ENCODE peak calls at places on chromosomes 13 and 19, in nine cellular contexts. C is neural crest cell, O is fibroblast of pulmonary artery, E is astrocyte, N is right lobe of liver, L is astrocyte of the spinal cord, Z is neural progenitor cell, G is heart right ventricle, V is NB4. H is an unnamed sample.

GRCh38 chr19:10001899-10002298 is 8.4 kb downstream of the COL5A3 start:
- DNase-seq in G (peak), L (no peak), Z (peak), C (peak), V (peak), O (peak), E (no peak), N (peak), H (no peak)

GRCh38 chr19:7349961-7350711 is 1.4 kb downstream of the ARHGEF18 start:
- DNase-seq in N (peak), G (no peak), C (no peak), E (no peak), L (no peak), O (no peak), Z (no peak), V (peak), H (no peak)

GRCh38 chr13:33125821-33126570 is 109.8 kb downstream of the KL start:
- DNase-seq in C (no peak), N (peak), Z (peak), L (peak), E (peak), G (peak), V (no peak), O (peak), H (no peak)

GRCh38 chr13:97889803-97890202 is 63.7 kb upstream of the IPO5 start:
- DNase-seq in Z (no peak), G (peak), E (peak), N (no peak), O (no peak), C (no peak), V (no peak), L (no peak), H (no peak)

GRCh38 chr19:19661141-19661674 is 2.3 kb downstream of the ATP13A1 start:
- DNase-seq in C (no peak), Z (peak), O (no peak), G (no peak), N (no peak), V (no peak), E (no peak), L (no peak), H (no peak)

GRCh38 chr19:4606921-4607678 is 32.2 kb upstream of the TNFAIP8L1 start:
- DNase-seq in G (peak), N (peak), E (no peak), Z (peak), C (peak), V (no peak), L (no peak), O (no peak), H (no peak)

GRCh38 chr13:28376604-28377003 is 118.3 kb downstream of the FLT1 start:
- DNase-seq in C (no peak), O (no peak), L (no peak), N (no peak), V (peak), E (no peak), Z (no peak), G (no peak), H (no peak)

GRCh38 chr19:44737238-44738160 is 11.0 kb upstream of the BCL3 start:
- DNase-seq in C (no peak), N (peak), O (no peak), Z (no peak), E (peak), V (no peak), L (peak), G (no peak), H (no peak)

GRCh38 chr13:99307648-99308339 is 595 bp upstream of the GPR183 start:
- DNase-seq in G (no peak), V (peak), C (no peak), E (peak), N (no peak), L (peak), O (peak), Z (no peak), H (no peak)

GRCh38 chr19:19873381-19873780 is 7.7 kb downstream of the ZNF253 start:
- DNase-seq in L (no peak), E (peak), Z (no peak), G (no peak), C (no peak), V (peak), N (no peak), O (no peak), H (no peak)

GRCh38 chr13:50081106-50081898 is 66.1 kb downstream of the KCNRG start:
- DNase-seq in E (no peak), L (peak), G (peak), V (peak), N (peak), C (peak), O (no peak), Z (peak), H (peak)

GRCh38 chr13:20360041-20360491 is 127.9 kb upstream of the GJB6 start:
- DNase-seq in G (no peak), N (peak), V (no peak), L (peak), C (no peak), O (peak), E (peak), Z (no peak), H (no peak)

GRCh38 chr13:33379597-33379996 is 94.0 kb upstream of the STARD13 start:
- DNase-seq in Z (no peak), E (peak), C (no peak), G (no peak), N (no peak), V (no peak), O (no peak), L (no peak), H (no peak)

GRCh38 chr13:33235078-33235477 is 50.5 kb downstream of the STARD13 start:
- DNase-seq in N (no peak), C (no peak), E (peak), L (peak), Z (no peak), G (no peak), O (peak), V (no peak), H (no peak)

GRCh38 chr13:94557836-94558235 is 38.1 kb downstream of the TGDS start:
- DNase-seq in G (no peak), V (no peak), Z (no peak), E (no peak), L (no peak), N (no peak), O (no peak), C (no peak), H (no peak)

GRCh38 chr13:112984954-112985802 is 16.2 kb downstream of the MCF2L start:
- DNase-seq in V (no peak), G (no peak), C (no peak), L (no peak), O (no peak), E (no peak), Z (no peak), N (no peak), H (no peak)

GRCh38 chr19:18865973-18866799 is 29.8 kb downstream of the CERS1 start:
- DNase-seq in L (peak), C (peak), Z (peak), V (peak), N (no peak), G (peak), E (no peak), O (peak), H (peak)

GRCh38 chr19:10086904-10087256 is 763 bp downstream of the SHFL start:
- DNase-seq in Z (peak), G (no peak), E (no peak), C (no peak), O (no peak), L (no peak), V (peak), N (no peak), H (no peak)

GRCh38 chr13:74465279-74465678 is 331.1 kb upstream of the KLF12 start:
- DNase-seq in L (no peak), V (no peak), G (no peak), C (no peak), N (no peak), E (no peak), Z (peak), O (no peak), H (no peak)

GRCh38 chr13:75876371-75877050 is 240.4 kb downstream of the LMO7 start:
- DNase-seq in L (peak), C (peak), O (peak), E (peak), N (no peak), V (peak), G (peak), Z (peak), H (no peak)

GRCh38 chr13:40273173-40274000 is 393.1 kb downstream of the FOXO1 start:
- DNase-seq in V (no peak), Z (no peak), L (no peak), O (no peak), E (no peak), N (no peak), C (no peak), G (no peak), H (no peak)

GRCh38 chr19:14786421-14786851 is 8.1 kb upstream of the ADGRE2 start:
- DNase-seq in E (no peak), N (peak), V (peak), L (no peak), Z (peak), G (no peak), O (peak), C (peak), H (no peak)

GRCh38 chr19:18763674-18764590 is 27.2 kb downstream of the COMP start:
- DNase-seq in E (peak), V (no peak), C (no peak), Z (no peak), O (no peak), L (no peak), G (no peak), N (no peak), H (no peak)

GRCh38 chr13:73894995-73895571 is 239.1 kb downstream of the KLF12 start:
- DNase-seq in O (no peak), C (no peak), N (no peak), V (no peak), E (no peak), G (no peak), L (peak), Z (no peak), H (no peak)

GRCh38 chr13:32581177-32581786 is 5.0 kb upstream of the PDS5B start:
- DNase-seq in L (peak), O (peak), C (no peak), V (peak), E (peak), N (no peak), G (no peak), Z (peak), H (no peak)

GRCh38 chr19:14023404-14024235 is 4.3 kb upstream of the RLN3 start:
- DNase-seq in E (peak), G (peak), N (peak), V (peak), O (peak), Z (peak), L (peak), C (peak), H (no peak)

GRCh38 chr19:10583021-10583776 is 3.9 kb downstream of the AP1M2 start:
- DNase-seq in L (no peak), C (no peak), N (no peak), E (no peak), O (no peak), G (no peak), V (peak), Z (no peak), H (no peak)

GRCh38 chr19:1591421-1592022 is 1.1 kb downstream of the MBD3 start:
- DNase-seq in L (no peak), O (peak), C (no peak), E (no peak), G (no peak), N (no peak), V (no peak), Z (peak), H (no peak)

GRCh38 chr13:90299238-90299637 is 1048.2 kb upstream of the MIR17HG start:
- DNase-seq in O (no peak), C (no peak), E (no peak), V (no peak), L (no peak), G (no peak), Z (no peak), N (no peak), H (no peak)

GRCh38 chr13:19888799-19889198 is 25.4 kb upstream of the ZMYM5 start:
- DNase-seq in L (peak), V (peak), G (no peak), C (no peak), E (no peak), Z (no peak), O (peak), N (no peak), H (no peak)

GRCh38 chr19:11295665-11296245 is at the start of gene TSPAN16:
- DNase-seq in G (no peak), V (peak), Z (peak), N (no peak), L (no peak), C (no peak), E (no peak), O (no peak), H (no peak)

GRCh38 chr19:46133777-46134231 is 9.3 kb upstream of the IGFL3 start:
- DNase-seq in L (peak), O (peak), Z (peak), C (no peak), G (no peak), E (peak), N (no peak), V (no peak), H (no peak)

GRCh38 chr13:20769834-20770233 is 3.9 kb downstream of the EEF1AKMT1 start:
- DNase-seq in O (no peak), V (no peak), N (no peak), G (no peak), L (no peak), Z (no peak), C (no peak), E (no peak), H (no peak)

GRCh38 chr19:13859361-13859880 is 17.5 kb upstream of the NANOS3 start:
- DNase-seq in E (peak), L (peak), N (no peak), G (no peak), C (no peak), O (peak), Z (no peak), V (peak), H (no peak)

GRCh38 chr13:97257800-97258799 is 36.0 kb downstream of the MBNL2 start:
- DNase-seq in O (peak), C (no peak), Z (peak), N (peak), L (peak), E (peak), G (peak), V (peak), H (no peak)

GRCh38 chr13:58048670-58049069 is 417.1 kb downstream of the PCDH17 start:
- DNase-seq in E (peak), L (peak), C (no peak), O (no peak), N (no peak), V (no peak), G (no peak), Z (no peak), H (no peak)

GRCh38 chr19:30227661-30228112 is 144.5 kb upstream of the ZNF536 start:
- DNase-seq in N (peak), G (peak), V (peak), C (peak), L (peak), E (peak), Z (peak), O (peak), H (no peak)
- TF ChIP-seq CTCF in N (peak), G (peak), V (no peak), C (peak), L (peak), E (no peak), Z (peak), O (no peak), H (no peak)

DNA sequence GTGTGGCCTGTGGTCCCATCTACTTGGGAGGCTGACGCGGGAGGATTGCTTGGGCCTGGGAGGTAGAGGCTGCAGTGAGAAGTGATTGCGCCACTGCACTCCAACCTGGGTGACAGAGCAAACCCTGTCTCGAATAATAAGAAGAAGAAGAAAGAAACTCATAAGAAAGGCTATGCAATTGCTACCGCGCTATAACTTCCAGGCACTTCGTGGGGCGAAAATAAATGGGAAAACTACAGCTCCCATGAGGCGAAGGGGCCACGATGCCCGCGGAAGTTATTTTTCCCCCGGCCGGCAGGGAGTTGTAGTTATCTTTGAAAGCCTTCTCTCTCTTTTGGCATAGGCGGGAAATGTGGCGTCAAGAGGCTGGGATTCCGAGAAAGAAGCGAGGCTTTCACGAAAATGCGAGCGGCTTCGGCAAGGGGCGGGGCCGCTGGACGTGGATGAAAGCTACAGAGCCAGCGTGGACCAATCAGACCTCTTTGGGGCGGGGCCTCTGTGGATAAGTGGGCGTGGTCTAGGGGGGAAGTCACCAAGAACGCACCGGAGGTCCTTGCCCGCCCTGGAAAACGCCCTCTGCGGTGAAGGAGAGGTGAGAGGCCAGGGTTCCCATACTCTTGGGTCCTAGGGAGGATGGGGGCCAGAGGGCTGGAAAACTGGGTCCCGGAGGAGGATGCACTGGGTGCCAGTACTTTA is at the start of gene NUCB1:
- DNase-seq in E (peak), L (peak), O (peak), G (peak), Z (peak), C (peak), N (peak), V (peak), H (peak)
- TF ChIP-seq CTCF in E (no peak), L (peak), O (peak), G (no peak), Z (peak), C (peak), N (peak), V (no peak), H (no peak)

GRCh38 chr19:3061214-3062161 is 807 bp downstream of the TLE5 start:
- DNase-seq in O (peak), G (peak), N (peak), C (no peak), Z (no peak), V (peak), E (no peak), L (no peak), H (no peak)
- TF ChIP-seq CTCF in O (peak), G (peak), N (peak), C (peak), Z (peak), V (peak), E (no peak), L (peak), H (no peak)

GRCh38 chr19:47693489-47693888 is 19.7 kb upstream of the EHD2 start:
- DNase-seq in G (no peak), N (no peak), O (no peak), C (no peak), L (no peak), V (no peak), E (no peak), Z (no peak), H (no peak)
- TF ChIP-seq CTCF in G (no peak), N (no peak), O (no peak), C (no peak), L (peak), V (no peak), E (no peak), Z (no peak), H (no peak)

DNA sequence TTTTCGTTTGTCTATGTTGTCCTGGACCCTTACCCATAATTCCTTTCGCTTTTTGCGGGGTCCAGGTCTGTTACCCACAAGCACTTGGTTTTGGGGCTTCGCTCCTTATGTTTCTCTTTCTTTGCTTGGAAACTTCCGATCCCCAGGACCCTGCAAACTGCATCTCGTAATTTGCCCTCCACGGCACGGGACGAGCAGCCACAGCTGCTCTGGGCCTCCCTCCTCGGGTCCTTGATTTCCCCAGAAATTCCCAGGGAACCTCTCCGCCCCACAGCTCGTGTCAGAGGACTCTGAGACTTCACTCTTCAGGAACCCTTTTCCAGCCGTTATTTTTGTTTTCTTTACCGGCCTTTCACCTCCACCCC is 599 bp downstream of the SNRNP70 start:
- DNase-seq in G (no peak), E (no peak), O (no peak), L (no peak), C (no peak), N (no peak), V (no peak), Z (no peak), H (no peak)
- TF ChIP-seq CTCF in G (no peak), E (no peak), O (no peak), L (no peak), C (no peak), N (no peak), V (no peak), Z (no peak), H (no peak)

GRCh38 chr13:45582533-45583076 is 32.9 kb downstream of the ERICH6B start:
- DNase-seq in Z (no peak), O (no peak), L (no peak), C (no peak), G (no peak), N (no peak), V (no peak), E (no peak), H (no peak)
- TF ChIP-seq CTCF in Z (no peak), O (no peak), L (no peak), C (no peak), G (no peak), N (no peak), V (no peak), E (no peak), H (no peak)

GRCh38 chr13:59487883-59488282 is 675.8 kb downstream of the DIAPH3 start:
- DNase-seq in O (no peak), E (no peak), G (no peak), V (no peak), Z (no peak), L (no peak), C (no peak), N (no peak), H (no peak)
- TF ChIP-seq CTCF in O (no peak), E (peak), G (no peak), V (no peak), Z (peak), L (peak), C (no peak), N (no peak), H (no peak)

GRCh38 chr19:57389730-57390598 is at the start of gene ZNF548:
- DNase-seq in V (peak), O (peak), Z (peak), C (peak), L (peak), N (peak), G (peak), E (peak), H (peak)
- TF ChIP-seq CTCF in V (no peak), O (peak), Z (peak), C (peak), L (peak), N (peak), G (peak), E (peak), H (no peak)

DNA sequence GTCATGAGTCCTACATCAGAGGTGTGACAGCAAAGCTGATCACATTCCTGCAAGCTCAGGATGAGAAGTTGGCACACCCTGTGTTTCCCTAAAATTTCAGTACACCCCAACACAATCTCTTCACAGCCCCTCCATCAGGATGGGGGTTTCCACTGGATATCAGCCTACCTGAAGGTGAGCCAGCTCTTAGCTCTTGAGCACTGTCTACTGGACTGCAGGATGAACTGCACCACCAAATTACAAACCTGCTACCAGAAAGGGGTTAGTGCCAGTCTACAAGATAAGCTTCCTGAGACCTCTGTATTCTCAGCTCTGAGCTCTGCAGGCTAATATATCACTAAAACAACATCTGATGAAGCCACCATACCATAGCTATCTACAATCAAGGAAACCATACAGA is 1616.2 kb upstream of the SPRY2 start:
- DNase-seq in V (peak), L (no peak), E (no peak), C (no peak), N (no peak), Z (peak), G (no peak), O (no peak), H (no peak)
- TF ChIP-seq CTCF in V (peak), L (no peak), E (no peak), C (peak), N (no peak), Z (peak), G (no peak), O (no peak), H (no peak)